ENCODE peak calls at places on chromosomes 3 and 15, in six cellular contexts. P is tibial artery, R is astrocyte, K is MM.1S, J is mucosa of descending colon, S is psoas muscle. U is an unnamed sample.

GRCh38 chr15:33994005-33994615 is 25.8 kb downstream of the CHRM5 start:
- DNase-seq in K (no peak), R (peak; percentile 18), S (no peak), P (no peak), J (peak; percentile 17), U (no peak)

GRCh38 chr3:151630938-151631417 is 102.7 kb upstream of the AADACL2 start:
- DNase-seq in K (no peak), S (no peak), R (peak; percentile 83), P (no peak), J (no peak), U (no peak)

GRCh38 chr3:193903257-193903807 is 232.6 kb upstream of the HES1 start:
- DNase-seq in S (no peak), K (no peak), J (no peak), R (no peak), P (no peak), U (no peak)

GRCh38 chr3:186255703-186256331 is 106.2 kb downstream of the DGKG start:
- DNase-seq in R (no peak), J (peak; percentile 58), S (no peak), P (no peak), K (no peak), U (peak; percentile 54)

GRCh38 chr3:181712190-181712504 is 422 bp downstream of the SOX2 start:
- DNase-seq in R (no peak), J (no peak), P (no peak), S (no peak), K (no peak), U (no peak)

GRCh38 chr3:5205165-5205941 is 17.8 kb downstream of the EDEM1 start:
- DNase-seq in K (peak; percentile 46), S (no peak), R (peak; percentile 90), P (no peak), J (no peak), U (no peak)

GRCh38 chr15:69132935-69133861 is 27.2 kb upstream of the GLCE start:
- DNase-seq in R (no peak), J (no peak), P (no peak), K (no peak), S (no peak), U (no peak)

GRCh38 chr15:33344111-33344510 is 33.3 kb downstream of the RYR3 start:
- DNase-seq in K (no peak), J (no peak), S (no peak), P (no peak), R (no peak), U (no peak)

GRCh38 chr3:12935023-12935860 is 93.9 kb upstream of the RPL32 start:
- DNase-seq in S (no peak), P (no peak), K (no peak), R (no peak), J (no peak), U (no peak)

GRCh38 chr3:111069974-111070751 is 1.5 kb upstream of the NECTIN3 start:
- DNase-seq in K (no peak), J (peak; percentile 45), P (peak; percentile 32), R (peak; percentile 4), S (peak; percentile 35), U (no peak)

GRCh38 chr3:172753125-172753524 is 2.6 kb downstream of the ECT2 start:
- DNase-seq in J (no peak), P (no peak), S (no peak), R (no peak), K (no peak), U (no peak)

GRCh38 chr15:77769700-77770099 is 137.0 kb upstream of the LINGO1 start:
- DNase-seq in R (no peak), S (no peak), J (no peak), P (no peak), K (peak; percentile 53), U (no peak)

GRCh38 chr3:12896206-12896697 is 54.9 kb upstream of the RPL32 start:
- DNase-seq in R (no peak), J (no peak), S (peak; percentile 17), P (no peak), K (no peak), U (peak; percentile 20)

GRCh38 chr15:57476533-57476975 is 100.2 kb downstream of the CGNL1 start:
- DNase-seq in K (no peak), P (no peak), J (no peak), S (no peak), R (peak; percentile 94), U (no peak)

GRCh38 chr3:114356084-114357009 is 62.5 kb downstream of the TIGIT start:
- DNase-seq in P (no peak), K (no peak), J (no peak), S (no peak), R (no peak), U (no peak)

GRCh38 chr15:84648539-84648938 is 5.5 kb downstream of the WDR73 start:
- DNase-seq in J (no peak), K (no peak), R (no peak), S (peak; percentile 61), P (peak; percentile 74), U (peak; percentile 82)

GRCh38 chr15:69853572-69853971 is 244.1 kb downstream of the TLE3 start:
- DNase-seq in J (no peak), P (no peak), R (peak; percentile 80), S (peak; percentile 27), K (no peak), U (no peak)

GRCh38 chr3:32319607-32320006 is 72.0 kb upstream of the CMTM7 start:
- DNase-seq in P (no peak), R (no peak), K (no peak), J (no peak), S (no peak), U (no peak)

GRCh38 chr15:55991841-55992768 is 1.3 kb downstream of the NEDD4 start:
- DNase-seq in R (peak; percentile 6), P (no peak), K (no peak), S (no peak), J (no peak), U (no peak)

DNA sequence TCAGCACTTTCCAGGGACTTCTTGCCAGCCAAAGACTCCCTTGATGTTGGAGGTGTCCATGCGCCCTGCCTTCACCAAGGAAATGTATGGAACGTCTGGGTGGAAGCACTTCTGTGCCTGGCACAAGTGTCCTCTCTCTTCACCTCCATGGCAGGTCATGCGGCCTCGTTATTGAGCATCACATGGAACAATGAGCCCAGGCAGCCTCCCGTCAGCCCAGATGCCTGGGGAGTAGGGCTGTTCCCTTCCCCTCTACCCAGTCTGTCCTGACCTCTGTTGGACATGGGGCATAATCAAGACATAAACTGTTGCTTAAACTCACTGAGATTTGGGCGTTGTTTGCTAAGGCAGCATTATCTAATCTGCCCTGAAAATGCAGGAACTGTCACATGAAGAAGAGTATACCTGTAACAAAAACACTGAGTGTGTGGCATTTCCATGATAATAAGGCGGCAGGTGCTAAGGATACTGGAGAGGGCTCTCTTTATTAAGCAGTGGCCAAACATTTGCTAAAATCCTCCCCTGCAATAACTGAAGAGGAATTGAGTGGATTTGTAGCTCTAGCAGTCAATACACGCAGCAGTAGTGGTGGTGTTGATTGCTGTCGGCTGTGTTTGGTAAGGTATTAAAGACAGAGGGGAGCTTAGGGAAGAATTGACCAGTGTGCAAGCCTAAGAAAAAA is 338.2 kb upstream of the ATP10A start:
- DNase-seq in K (no peak), J (no peak), P (no peak), R (no peak), S (no peak), U (no peak)
- H3K9me3 ChIP-seq in K (no peaks in the 10 kb centered on the region), J (peaks cover 22% of the 10 kb centered on the region), P (no peaks in the 10 kb centered on the region), R (peaks cover 5% of the 10 kb centered on the region), S (no peaks in the 10 kb centered on the region), U (no peaks in the 10 kb centered on the region)

GRCh38 chr15:43939070-43939469 is 112.3 kb downstream of the WDR76 start:
- DNase-seq in K (no peak), J (peak; percentile 53), R (no peak), P (no peak), S (no peak), U (no peak)
- TF ChIP-seq CTCF in K (peak; percentile 48), J (no peak), R (peak; percentile 39), P (no peak), S (no peak), U (peak; percentile 11)

GRCh38 chr3:155555479-155556065 is 189.3 kb downstream of the PLCH1 start:
- DNase-seq in K (no peak), S (no peak), R (no peak), J (no peak), P (no peak), U (no peak)
- H3K4me1 ChIP-seq in K (no peaks in the 10 kb centered on the region), S (no peaks in the 10 kb centered on the region), R (no peaks in the 10 kb centered on the region), J (no peaks in the 10 kb centered on the region), P (no peaks in the 10 kb centered on the region), U (no peaks in the 10 kb centered on the region)

DNA sequence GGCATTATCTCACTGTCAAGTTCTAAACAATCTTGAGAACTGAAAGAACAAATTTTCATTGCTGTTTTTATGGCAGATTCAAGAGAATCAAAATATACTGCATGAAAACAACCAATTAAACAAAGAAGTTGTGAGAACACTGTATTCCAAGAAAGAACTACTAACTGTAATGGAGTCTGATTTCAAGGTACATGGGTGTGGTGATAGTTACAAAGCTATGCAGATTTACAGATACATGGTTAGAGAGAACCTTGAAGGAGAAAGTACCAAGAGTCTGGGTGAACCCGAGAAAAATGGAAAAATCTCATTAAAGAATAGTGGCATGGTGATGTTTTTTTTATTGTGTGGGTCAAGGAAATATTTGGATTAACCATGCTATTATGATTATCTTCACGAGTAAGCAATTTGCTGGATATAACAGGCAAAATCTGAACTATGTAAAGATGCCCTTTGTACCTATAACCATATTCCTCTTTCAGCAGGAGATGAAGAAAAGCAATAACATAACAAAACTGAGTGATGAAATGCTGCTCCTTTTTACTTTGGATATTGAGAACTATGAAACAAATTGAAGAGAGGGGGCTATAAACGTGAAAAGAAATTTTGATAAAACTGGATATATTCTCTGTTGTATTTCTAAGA is 100.4 kb downstream of the PLSCR2 start:
- DNase-seq in R (no peak), P (no peak), J (no peak), K (no peak), S (no peak), U (no peak)
- H3K9me3 ChIP-seq in R (no peaks in the 10 kb centered on the region), P (peaks cover 3% of the 10 kb centered on the region), J (no peaks in the 10 kb centered on the region), K (no peaks in the 10 kb centered on the region), S (no peaks in the 10 kb centered on the region), U (peaks cover 8% of the 10 kb centered on the region)

GRCh38 chr3:96814581-96815567 is at the start of gene EPHA6:
- DNase-seq in P (no peak), K (no peak), J (no peak), S (no peak), R (no peak), U (no peak)

GRCh38 chr3:96813134-96813819 is 1.1 kb upstream of the EPHA6 start:
- DNase-seq in J (peak; percentile 61), K (peak; percentile 92), S (peak; percentile 52), P (peak; percentile 39), R (peak; percentile 31), U (peak; percentile 65)

DNA sequence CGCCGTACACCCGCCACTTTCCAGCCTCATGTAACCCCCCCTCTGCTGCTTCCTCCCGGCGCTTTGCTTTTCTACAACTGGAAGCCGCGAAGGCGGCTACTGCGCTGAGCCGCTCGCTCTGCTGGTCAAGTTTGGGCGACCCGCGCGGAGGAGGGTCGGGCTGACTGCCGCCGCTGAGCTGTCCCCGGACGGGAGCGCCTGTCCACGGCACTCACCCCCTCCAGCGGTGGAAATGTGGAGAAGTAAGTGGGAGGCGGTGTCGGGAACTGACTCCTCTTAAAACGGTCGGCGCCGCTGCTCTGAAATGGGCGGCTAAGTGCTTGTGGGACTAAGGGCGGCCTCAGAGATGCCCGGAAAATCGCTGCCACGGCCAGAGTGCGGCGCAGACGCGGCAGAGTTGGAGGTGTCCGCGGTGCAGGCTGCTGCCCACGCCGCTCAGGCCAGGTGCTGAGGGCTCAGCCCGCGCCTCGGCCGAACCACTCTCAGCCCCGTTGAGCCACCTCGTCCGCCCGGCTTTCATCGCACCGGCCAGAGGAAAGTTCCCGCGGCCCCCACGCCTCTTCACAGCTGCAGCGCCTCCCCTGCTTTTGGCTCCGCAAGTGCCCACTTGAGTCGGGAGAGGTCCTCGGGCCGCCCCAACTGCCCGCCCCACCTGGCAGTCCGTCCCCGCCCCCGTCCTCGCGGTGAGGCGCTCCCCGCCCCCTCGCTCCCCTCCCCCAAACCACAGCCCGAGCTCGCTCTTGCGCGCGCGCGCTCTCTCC is 394 bp upstream of the EPHA6 start:
- DNase-seq in R (peak; percentile 36), J (peak; percentile 42), P (peak; percentile 32), K (peak; percentile 25), S (peak; percentile 24), U (peak; percentile 53)
- TF ChIP-seq CTCF in R (peak; percentile 10), J (no peak), P (peak; percentile 9), K (no peak), S (no peak), U (no peak)

GRCh38 chr15:62469478-62469873 is 304.4 kb upstream of the C2CD4B start:
- DNase-seq in K (no peak), J (no peak), S (no peak), P (peak; percentile 46), R (peak; percentile 74), U (no peak)
- H3K4me1 ChIP-seq in K (no peaks in the 10 kb centered on the region), J (peaks cover 12% of the 10 kb centered on the region), S (peaks cover 45% of the 10 kb centered on the region), P (peaks cover 94% of the 10 kb centered on the region), R (peaks cover 35% of the 10 kb centered on the region), U (peaks cover 19% of the 10 kb centered on the region)